ENCODE peak calls at places on chromosomes 12 and 14, in eight cellular contexts. One of them, this sample, is unnamed.

GRCh38 chr14:68676511-68676943 is 116.3 kb downstream of the ZFP36L1 start:
- DNase-seq in uterus: no peak
- DNase-seq in testis: no peak
- DNase-seq in tibial nerve: no peak
- DNase-seq in mucosa of descending colon: no peak
- DNase-seq in psoas muscle: no peak
- DNase-seq in cardiac muscle cell: no peak
- DNase-seq in GM10248: no peak
- DNase-seq in this sample: no peak

GRCh38 chr14:70995671-70996070 is 88.4 kb downstream of the PCNX1 start:
- DNase-seq in mucosa of descending colon: peak
- DNase-seq in tibial nerve: no peak
- DNase-seq in cardiac muscle cell: no peak
- DNase-seq in psoas muscle: no peak
- DNase-seq in GM10248: no peak
- DNase-seq in uterus: no peak
- DNase-seq in testis: no peak
- DNase-seq in this sample: no peak

GRCh38 chr14:65303185-65303901 is 109.2 kb upstream of the FUT8 start:
- DNase-seq in GM10248: no peak
- DNase-seq in cardiac muscle cell: peak
- DNase-seq in tibial nerve: no peak
- DNase-seq in mucosa of descending colon: no peak
- DNase-seq in psoas muscle: no peak
- DNase-seq in testis: no peak
- DNase-seq in uterus: no peak
- DNase-seq in this sample: no peak

GRCh38 chr12:6167327-6168280 is 32.6 kb upstream of the CD9 start:
- DNase-seq in mucosa of descending colon: peak
- DNase-seq in uterus: peak
- DNase-seq in testis: no peak
- DNase-seq in GM10248: peak
- DNase-seq in tibial nerve: no peak
- DNase-seq in psoas muscle: no peak
- DNase-seq in cardiac muscle cell: peak
- DNase-seq in this sample: no peak

GRCh38 chr14:33806905-33807304 is 144.0 kb downstream of the EGLN3 start:
- DNase-seq in tibial nerve: no peak
- DNase-seq in psoas muscle: no peak
- DNase-seq in mucosa of descending colon: no peak
- DNase-seq in uterus: no peak
- DNase-seq in cardiac muscle cell: no peak
- DNase-seq in GM10248: no peak
- DNase-seq in testis: no peak
- DNase-seq in this sample: no peak

GRCh38 chr12:78220811-78221210 is 390.1 kb downstream of the NAV3 start:
- DNase-seq in mucosa of descending colon: no peak
- DNase-seq in tibial nerve: no peak
- DNase-seq in uterus: no peak
- DNase-seq in cardiac muscle cell: no peak
- DNase-seq in GM10248: no peak
- DNase-seq in psoas muscle: no peak
- DNase-seq in testis: no peak
- DNase-seq in this sample: no peak

GRCh38 chr12:116171549-116171948 is 105.9 kb downstream of the MED13L start:
- DNase-seq in uterus: no peak
- DNase-seq in tibial nerve: no peak
- DNase-seq in cardiac muscle cell: peak
- DNase-seq in GM10248: no peak
- DNase-seq in psoas muscle: no peak
- DNase-seq in mucosa of descending colon: no peak
- DNase-seq in testis: no peak
- DNase-seq in this sample: no peak

GRCh38 chr12:356276-356988 is 32.7 kb downstream of the KDM5A start:
- DNase-seq in GM10248: no peak
- DNase-seq in psoas muscle: no peak
- DNase-seq in tibial nerve: no peak
- DNase-seq in cardiac muscle cell: no peak
- DNase-seq in testis: no peak
- DNase-seq in mucosa of descending colon: no peak
- DNase-seq in uterus: no peak
- DNase-seq in this sample: no peak

DNA sequence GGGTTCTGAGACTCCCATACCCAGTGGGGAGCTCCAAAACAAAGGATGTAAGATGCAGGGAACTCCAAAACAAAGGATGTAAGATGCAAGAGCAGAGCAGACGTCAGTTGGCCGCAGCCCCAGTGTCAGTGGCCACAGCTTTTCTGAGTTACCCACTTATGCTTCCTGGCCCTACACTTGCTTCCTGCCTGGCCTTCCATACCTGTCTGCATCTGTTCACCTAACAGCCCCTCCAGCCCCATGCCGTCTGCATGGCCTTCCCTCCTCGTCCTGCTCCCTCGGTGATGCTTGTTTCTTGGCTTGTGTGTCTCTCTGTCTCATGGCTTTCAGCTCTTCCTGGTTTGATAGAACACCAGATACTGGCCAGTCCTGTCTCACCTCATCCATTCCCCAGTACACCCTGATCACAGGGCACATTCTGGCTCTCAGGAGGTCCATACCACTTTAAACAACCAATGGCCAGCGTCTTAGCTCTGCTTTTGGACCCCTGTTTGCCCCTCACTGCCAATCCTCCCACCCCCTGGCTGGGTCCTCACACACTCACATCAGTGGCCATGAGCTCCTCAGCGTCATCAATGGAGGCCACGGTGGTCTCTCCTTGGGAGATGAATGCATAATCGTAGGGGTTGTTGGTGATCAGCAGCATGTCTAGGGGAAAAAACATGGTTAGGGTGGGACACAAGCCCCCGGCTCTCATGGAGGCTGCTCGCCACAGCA is 5.3 kb downstream of the MYH7 start:
- DNase-seq in uterus: no peak
- DNase-seq in testis: no peak
- DNase-seq in mucosa of descending colon: no peak
- DNase-seq in GM10248: no peak
- DNase-seq in tibial nerve: no peak
- DNase-seq in cardiac muscle cell: no peak
- DNase-seq in psoas muscle: no peak
- DNase-seq in this sample: no peak
- TF ChIP-seq CTCF in uterus: no peak
- TF ChIP-seq CTCF in testis: no peak
- TF ChIP-seq CTCF in mucosa of descending colon: no peak
- TF ChIP-seq CTCF in GM10248: no peak
- TF ChIP-seq CTCF in tibial nerve: no peak
- TF ChIP-seq CTCF in cardiac muscle cell: no peak
- TF ChIP-seq CTCF in psoas muscle: no peak
- TF ChIP-seq CTCF in this sample: no peak

DNA sequence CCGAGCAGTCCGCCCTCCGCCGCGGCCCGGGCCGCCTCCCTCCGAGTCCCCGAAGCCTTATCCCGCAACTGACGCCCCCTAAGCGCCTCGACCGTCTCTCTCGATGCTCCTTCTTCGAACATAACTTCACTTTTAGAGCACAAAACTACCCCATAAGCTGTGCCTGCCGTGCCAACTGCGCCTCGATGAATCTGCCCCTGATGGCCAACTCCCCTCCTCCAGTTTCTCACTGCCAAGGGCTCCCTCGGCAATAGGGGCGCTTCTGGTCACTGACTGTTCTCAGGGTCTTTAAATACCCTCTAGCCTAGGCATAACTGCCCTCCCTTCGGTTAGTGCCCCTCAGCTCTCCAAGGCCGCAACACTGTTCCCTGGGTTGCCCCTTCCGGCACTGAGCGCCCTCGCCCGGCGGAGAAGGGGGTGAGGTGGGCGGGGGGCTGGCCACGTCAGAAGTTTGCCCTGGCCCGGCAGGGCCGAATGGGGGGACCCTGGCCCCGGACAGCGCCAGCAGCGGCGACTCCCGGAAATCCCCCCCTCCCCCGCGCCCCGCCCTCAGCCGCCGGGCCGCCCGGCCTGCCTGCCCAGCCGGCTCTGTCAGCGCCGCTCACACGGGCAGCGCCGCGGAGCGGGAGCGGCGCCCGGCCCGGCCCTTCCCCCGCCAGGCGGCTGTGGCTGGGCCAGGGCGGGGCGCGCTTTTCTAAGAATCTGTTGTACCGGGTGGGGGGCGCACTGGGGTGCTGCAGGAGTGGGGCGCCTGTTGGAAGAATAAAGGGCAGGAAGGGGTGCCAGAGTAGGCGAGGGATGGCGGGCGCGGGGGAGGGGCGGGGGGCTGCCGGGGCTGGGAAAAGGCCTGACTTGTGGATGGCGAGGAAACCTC is 10.6 kb downstream of the RARG start:
- DNase-seq in psoas muscle: peak
- DNase-seq in tibial nerve: peak
- DNase-seq in testis: peak
- DNase-seq in uterus: peak
- DNase-seq in cardiac muscle cell: peak
- DNase-seq in GM10248: peak
- DNase-seq in mucosa of descending colon: peak
- DNase-seq in this sample: peak
- TF ChIP-seq CTCF in psoas muscle: no peak
- TF ChIP-seq CTCF in tibial nerve: peak
- TF ChIP-seq CTCF in testis: no peak
- TF ChIP-seq CTCF in uterus: no peak
- TF ChIP-seq CTCF in cardiac muscle cell: peak
- TF ChIP-seq CTCF in GM10248: peak
- TF ChIP-seq CTCF in mucosa of descending colon: no peak
- TF ChIP-seq CTCF in this sample: peak

GRCh38 chr14:81319946-81320345 is 80.2 kb downstream of the STON2 start:
- DNase-seq in uterus: no peak
- DNase-seq in testis: no peak
- DNase-seq in cardiac muscle cell: no peak
- DNase-seq in tibial nerve: no peak
- DNase-seq in psoas muscle: no peak
- DNase-seq in GM10248: no peak
- DNase-seq in mucosa of descending colon: no peak
- DNase-seq in this sample: no peak
- TF ChIP-seq CTCF in uterus: no peak
- TF ChIP-seq CTCF in testis: no peak
- TF ChIP-seq CTCF in cardiac muscle cell: no peak
- TF ChIP-seq CTCF in tibial nerve: no peak
- TF ChIP-seq CTCF in psoas muscle: no peak
- TF ChIP-seq CTCF in GM10248: no peak
- TF ChIP-seq CTCF in mucosa of descending colon: no peak
- TF ChIP-seq CTCF in this sample: no peak

GRCh38 chr12:109771746-109772621 is 58.4 kb downstream of the FAM222A start:
- DNase-seq in GM10248: no peak
- DNase-seq in mucosa of descending colon: no peak
- DNase-seq in testis: no peak
- DNase-seq in cardiac muscle cell: no peak
- DNase-seq in uterus: no peak
- DNase-seq in psoas muscle: peak
- DNase-seq in tibial nerve: no peak
- DNase-seq in this sample: no peak
- TF ChIP-seq CTCF in GM10248: no peak
- TF ChIP-seq CTCF in mucosa of descending colon: no peak
- TF ChIP-seq CTCF in testis: no peak
- TF ChIP-seq CTCF in cardiac muscle cell: no peak
- TF ChIP-seq CTCF in uterus: no peak
- TF ChIP-seq CTCF in psoas muscle: no peak
- TF ChIP-seq CTCF in tibial nerve: no peak
- TF ChIP-seq CTCF in this sample: no peak

GRCh38 chr12:103705098-103705497 is 118.0 kb downstream of the STAB2 start:
- DNase-seq in psoas muscle: no peak
- DNase-seq in tibial nerve: no peak
- DNase-seq in uterus: no peak
- DNase-seq in GM10248: no peak
- DNase-seq in cardiac muscle cell: no peak
- DNase-seq in mucosa of descending colon: no peak
- DNase-seq in testis: no peak
- DNase-seq in this sample: no peak

DNA sequence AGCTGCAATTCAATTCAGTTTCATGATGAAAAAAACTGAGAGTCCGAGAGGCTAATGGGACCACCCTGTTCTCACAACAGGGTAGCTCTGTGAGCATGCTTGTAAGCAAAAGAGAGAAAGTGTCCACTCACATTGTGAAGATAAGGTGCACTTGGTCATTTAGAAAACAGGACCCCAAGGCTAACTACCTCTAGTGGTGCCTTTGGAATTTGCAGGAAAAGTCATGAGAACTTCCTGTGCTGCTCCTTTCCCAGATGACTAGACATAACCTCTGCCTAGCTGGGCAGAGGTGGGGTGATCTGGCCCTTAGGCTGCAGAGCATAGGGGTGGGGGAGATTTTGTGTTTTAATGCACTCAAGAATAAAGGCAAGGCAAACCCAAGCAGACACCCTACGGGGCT is 118.9 kb downstream of the STAB2 start:
- DNase-seq in testis: no peak
- DNase-seq in mucosa of descending colon: no peak
- DNase-seq in cardiac muscle cell: no peak
- DNase-seq in uterus: no peak
- DNase-seq in psoas muscle: no peak
- DNase-seq in GM10248: no peak
- DNase-seq in tibial nerve: no peak
- DNase-seq in this sample: no peak
- TF ChIP-seq CTCF in testis: no peak
- TF ChIP-seq CTCF in mucosa of descending colon: no peak
- TF ChIP-seq CTCF in cardiac muscle cell: peak
- TF ChIP-seq CTCF in uterus: no peak
- TF ChIP-seq CTCF in psoas muscle: no peak
- TF ChIP-seq CTCF in GM10248: no peak
- TF ChIP-seq CTCF in tibial nerve: no peak
- TF ChIP-seq CTCF in this sample: no peak

GRCh38 chr12:67599691-67600090 is 48.9 kb upstream of the DYRK2 start:
- DNase-seq in uterus: no peak
- DNase-seq in mucosa of descending colon: no peak
- DNase-seq in psoas muscle: no peak
- DNase-seq in GM10248: no peak
- DNase-seq in testis: no peak
- DNase-seq in cardiac muscle cell: no peak
- DNase-seq in tibial nerve: no peak
- DNase-seq in this sample: no peak

GRCh38 chr12:67595365-67595764 is 53.2 kb upstream of the DYRK2 start:
- DNase-seq in cardiac muscle cell: peak
- DNase-seq in tibial nerve: no peak
- DNase-seq in testis: no peak
- DNase-seq in uterus: no peak
- DNase-seq in GM10248: no peak
- DNase-seq in mucosa of descending colon: no peak
- DNase-seq in psoas muscle: no peak
- DNase-seq in this sample: no peak

GRCh38 chr12:67593871-67594330 is 54.6 kb upstream of the DYRK2 start:
- DNase-seq in uterus: no peak
- DNase-seq in tibial nerve: no peak
- DNase-seq in cardiac muscle cell: no peak
- DNase-seq in GM10248: no peak
- DNase-seq in mucosa of descending colon: no peak
- DNase-seq in psoas muscle: no peak
- DNase-seq in testis: no peak
- DNase-seq in this sample: no peak

GRCh38 chr12:67594888-67595287 is 53.7 kb upstream of the DYRK2 start:
- DNase-seq in cardiac muscle cell: peak
- DNase-seq in psoas muscle: no peak
- DNase-seq in mucosa of descending colon: no peak
- DNase-seq in testis: no peak
- DNase-seq in GM10248: no peak
- DNase-seq in uterus: no peak
- DNase-seq in tibial nerve: no peak
- DNase-seq in this sample: no peak

GRCh38 chr12:67598598-67598997 is 49.9 kb upstream of the DYRK2 start:
- DNase-seq in tibial nerve: no peak
- DNase-seq in psoas muscle: no peak
- DNase-seq in mucosa of descending colon: no peak
- DNase-seq in GM10248: no peak
- DNase-seq in uterus: no peak
- DNase-seq in cardiac muscle cell: no peak
- DNase-seq in testis: no peak
- DNase-seq in this sample: no peak
- TF ChIP-seq CTCF in tibial nerve: no peak
- TF ChIP-seq CTCF in psoas muscle: no peak
- TF ChIP-seq CTCF in mucosa of descending colon: no peak
- TF ChIP-seq CTCF in GM10248: no peak
- TF ChIP-seq CTCF in uterus: no peak
- TF ChIP-seq CTCF in cardiac muscle cell: no peak
- TF ChIP-seq CTCF in testis: no peak
- TF ChIP-seq CTCF in this sample: no peak

This sample was measured in osteocyte.